ENCODE peak calls at places on chromosomes 13 and 19, in nine cellular contexts. W is colonic mucosa, Q is body of pancreas, E is breast epithelium, T is heart right ventricle, S is OCI-LY7, H is fibroblast of lung, D is neural progenitor cell, F is thoracic aorta. K is an unnamed sample.

GRCh38 chr19:7905298-7905697 is 1.6 kb downstream of the MAP2K7 start:
- DNase-seq in W (no peak), Q (no peak), E (no peak), T (no peak), S (no peak), H (no peak), D (no peak), F (no peak), K (peak)

GRCh38 chr19:41792513-41793413 is 3.6 kb upstream of the CEACAM3 start:
- DNase-seq in W (peak), Q (peak), E (peak), T (peak), S (peak), H (peak), D (peak), F (no peak), K (no peak)

GRCh38 chr19:38812004-38812840 is 523 bp downstream of the LGALS4 start:
- DNase-seq in W (no peak), Q (no peak), E (no peak), T (no peak), S (no peak), H (no peak), D (no peak), F (no peak), K (peak)

GRCh38 chr19:31312004-31312403 is 37.2 kb downstream of the TSHZ3 start:
- DNase-seq in W (no peak), Q (peak), E (no peak), T (peak), S (no peak), H (peak), D (no peak), F (no peak), K (peak)

GRCh38 chr13:29743229-29743786 is 107.1 kb downstream of the UBL3 start:
- DNase-seq in W (no peak), Q (peak), E (peak), T (peak), S (no peak), H (peak), D (peak), F (no peak), K (no peak)

GRCh38 chr19:33440241-33440640 is 66.7 kb downstream of the CEBPG start:
- DNase-seq in W (no peak), Q (no peak), E (no peak), T (no peak), S (no peak), H (no peak), D (no peak), F (no peak), K (peak)

GRCh38 chr13:110410906-110411305 is 103.8 kb downstream of the COL4A2 start:
- DNase-seq in W (no peak), Q (no peak), E (peak), T (peak), S (no peak), H (no peak), D (no peak), F (no peak), K (no peak)

GRCh38 chr13:73286177-73286576 is 227.4 kb downstream of the KLF5 start:
- DNase-seq in W (no peak), Q (no peak), E (no peak), T (no peak), S (no peak), H (no peak), D (no peak), F (no peak), K (no peak)

GRCh38 chr19:8811315-8812172 is 20.6 kb downstream of the ZNF558 start:
- DNase-seq in W (no peak), Q (no peak), E (no peak), T (no peak), S (no peak), H (peak), D (no peak), F (no peak), K (no peak)

GRCh38 chr19:18768997-18769891 is 21.9 kb downstream of the COMP start:
- DNase-seq in W (no peak), Q (no peak), E (no peak), T (no peak), S (no peak), H (no peak), D (no peak), F (no peak), K (peak)

GRCh38 chr13:74575729-74576125 is 441.5 kb upstream of the KLF12 start:
- DNase-seq in W (peak), Q (peak), E (no peak), T (peak), S (no peak), H (peak), D (peak), F (peak), K (peak)

GRCh38 chr13:102817907-102818306 is 19.0 kb downstream of the BIVM start:
- DNase-seq in W (no peak), Q (no peak), E (no peak), T (no peak), S (no peak), H (no peak), D (no peak), F (no peak), K (peak)

GRCh38 chr13:99446242-99446641 is 55.0 kb upstream of the TM9SF2 start:
- DNase-seq in W (no peak), Q (no peak), E (no peak), T (no peak), S (no peak), H (no peak), D (no peak), F (no peak), K (no peak)

GRCh38 chr13:79285159-79285558 is 120.9 kb downstream of the RBM26 start:
- DNase-seq in W (no peak), Q (no peak), E (no peak), T (no peak), S (no peak), H (no peak), D (no peak), F (no peak), K (no peak)

GRCh38 chr13:40235160-40235796 is 431.2 kb downstream of the FOXO1 start:
- DNase-seq in W (no peak), Q (no peak), E (no peak), T (no peak), S (no peak), H (peak), D (no peak), F (no peak), K (no peak)

GRCh38 chr13:28423010-28423409 is 71.9 kb downstream of the FLT1 start:
- DNase-seq in W (peak), Q (peak), E (no peak), T (peak), S (peak), H (no peak), D (no peak), F (no peak), K (no peak)

GRCh38 chr19:7970716-7971448 is 27.4 kb upstream of the TIMM44 start:
- DNase-seq in W (peak), Q (no peak), E (no peak), T (no peak), S (peak), H (peak), D (peak), F (no peak), K (peak)

GRCh38 chr19:19628499-19629134 is 597 bp upstream of the LPAR2 start:
- DNase-seq in W (peak), Q (peak), E (peak), T (no peak), S (no peak), H (peak), D (peak), F (no peak), K (peak)

GRCh38 chr19:15923702-15924101 is 10.6 kb downstream of the CYP4F11 start:
- DNase-seq in W (peak), Q (no peak), E (no peak), T (no peak), S (no peak), H (no peak), D (no peak), F (no peak), K (no peak)

GRCh38 chr13:38862443-38862842 is 128.2 kb downstream of the STOML3 start:
- DNase-seq in W (no peak), Q (no peak), E (no peak), T (no peak), S (no peak), H (no peak), D (no peak), F (no peak), K (no peak)

GRCh38 chr13:114090476-114090875 is 41.9 kb downstream of the RASA3 start:
- DNase-seq in W (no peak), Q (no peak), E (no peak), T (no peak), S (no peak), H (no peak), D (no peak), F (no peak), K (no peak)

GRCh38 chr13:105627270-105627669 is 908.2 kb downstream of the EFNB2 start:
- DNase-seq in W (no peak), Q (no peak), E (no peak), T (no peak), S (no peak), H (peak), D (no peak), F (no peak), K (peak)

GRCh38 chr13:103351035-103351828 is 285.0 kb upstream of the SLC10A2 start:
- DNase-seq in W (no peak), Q (peak), E (no peak), T (peak), S (no peak), H (peak), D (peak), F (no peak), K (no peak)

GRCh38 chr13:41244555-41244954 is 18.8 kb downstream of the MTRF1 start:
- DNase-seq in W (no peak), Q (no peak), E (no peak), T (no peak), S (no peak), H (peak), D (no peak), F (no peak), K (no peak)

GRCh38 chr13:27783111-27783510 is 9.2 kb upstream of the GSX1 start:
- DNase-seq in W (no peak), Q (peak), E (no peak), T (no peak), S (no peak), H (peak), D (peak), F (no peak), K (no peak)

GRCh38 chr13:113937497-113938140 is 36.3 kb downstream of the C13orf46 start:
- DNase-seq in W (no peak), Q (no peak), E (no peak), T (no peak), S (no peak), H (no peak), D (no peak), F (no peak), K (peak)

GRCh38 chr19:56105090-56105701 is 15.9 kb downstream of the ZNF787 start:
- DNase-seq in W (peak), Q (peak), E (peak), T (peak), S (no peak), H (peak), D (peak), F (peak), K (peak)

GRCh38 chr13:51729853-51730553 is 74.0 kb downstream of the DHRS12 start:
- DNase-seq in W (no peak), Q (peak), E (peak), T (no peak), S (no peak), H (peak), D (no peak), F (peak), K (no peak)

GRCh38 chr19:3547301-3547731 is 8.3 kb downstream of the TEKTIP1 start:
- DNase-seq in W (no peak), Q (no peak), E (no peak), T (no peak), S (peak), H (no peak), D (peak), F (no peak), K (peak)

DNA sequence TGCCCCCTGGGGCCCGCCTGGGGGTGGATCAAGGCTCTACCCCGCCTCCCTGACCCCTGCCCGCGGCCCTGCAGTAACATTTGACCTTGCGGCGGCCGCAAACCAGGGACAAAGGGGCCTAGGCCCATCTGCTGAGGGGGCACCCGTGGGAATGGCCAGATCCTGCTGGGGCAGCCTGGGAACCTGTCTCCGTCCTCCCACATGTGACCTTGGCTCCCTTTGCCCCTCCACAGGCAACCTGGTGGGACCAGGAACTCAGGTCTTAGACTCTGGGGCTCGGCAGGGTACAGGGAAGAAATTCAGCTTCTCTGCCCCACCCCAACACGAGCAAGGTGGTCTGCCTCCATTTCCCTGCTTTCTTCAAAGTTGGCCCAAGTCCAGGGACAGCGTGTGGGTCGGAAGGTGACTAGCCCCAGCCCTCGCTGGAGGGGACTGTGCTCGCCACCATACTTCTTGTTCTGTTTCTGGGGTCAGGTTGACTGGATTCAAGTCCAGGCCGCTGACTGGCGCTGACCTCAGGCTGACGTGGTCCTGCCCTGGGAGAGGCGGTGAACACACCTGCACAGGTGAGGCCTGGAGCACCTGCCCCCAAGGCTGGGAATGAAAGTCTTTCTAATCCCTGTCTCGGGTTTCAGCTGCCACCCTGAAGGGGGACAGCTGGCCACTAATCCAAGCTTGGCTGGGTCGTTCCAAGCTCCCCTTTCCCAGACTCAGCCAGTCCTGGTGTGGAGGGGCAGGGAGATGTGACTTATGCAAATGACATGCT is 2.5 kb upstream of the NR2F6 start:
- DNase-seq in W (peak), Q (peak), E (no peak), T (no peak), S (no peak), H (no peak), D (peak), F (no peak), K (peak)
- H3K27ac ChIP-seq in W (peak), Q (peak), E (no peak), T (peak), S (no peak), H (no peak), D (no peak), F (no peak), K (no peak)

DNA sequence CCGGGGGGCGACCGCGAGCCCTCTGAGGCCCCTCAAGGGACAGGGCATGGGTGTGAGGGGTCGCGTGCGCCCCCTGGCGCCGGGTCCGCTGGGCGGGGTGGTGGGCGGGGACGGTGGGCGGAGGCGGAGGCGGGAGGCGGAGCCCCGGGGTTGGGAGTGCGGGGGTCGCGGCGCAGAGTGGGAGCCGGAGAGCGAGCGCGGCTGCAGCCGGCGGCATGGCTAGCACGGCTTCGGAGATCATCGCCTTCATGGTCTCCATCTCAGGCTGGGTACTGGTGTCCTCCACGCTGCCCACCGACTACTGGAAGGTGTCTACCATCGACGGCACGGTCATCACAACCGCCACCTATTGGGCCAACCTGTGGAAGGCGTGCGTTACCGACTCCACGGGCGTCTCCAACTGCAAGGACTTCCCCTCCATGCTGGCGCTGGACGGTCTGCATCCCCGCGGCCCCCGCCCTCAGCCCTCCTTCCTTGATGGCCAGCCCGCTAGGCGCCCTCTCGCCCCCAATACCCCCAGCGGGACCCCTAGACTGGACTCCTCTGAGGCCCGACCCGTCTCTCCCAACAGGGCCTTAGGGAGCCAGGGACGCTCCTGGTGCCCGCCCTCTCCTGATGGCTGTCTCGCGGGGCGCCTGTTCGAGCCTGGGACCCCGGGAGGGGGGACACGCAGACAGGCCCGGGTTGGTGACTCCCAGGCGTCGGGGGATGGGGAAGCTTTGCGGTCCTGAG is at the start of gene CLDN10:
- DNase-seq in W (peak), Q (peak), E (no peak), T (no peak), S (no peak), H (no peak), D (peak), F (no peak), K (peak)
- H3K4me3 ChIP-seq in W (peak), Q (peak), E (no peak), T (peak), S (no peak), H (no peak), D (peak), F (peak), K (no peak)

GRCh38 chr19:46730187-46730586 is 13.3 kb upstream of the PRKD2 start:
- DNase-seq in W (no peak), Q (no peak), E (no peak), T (no peak), S (no peak), H (no peak), D (no peak), F (no peak), K (no peak)

GRCh38 chr19:46731584-46731983 is 14.3 kb upstream of the FKRP start:
- DNase-seq in W (no peak), Q (peak), E (no peak), T (no peak), S (no peak), H (no peak), D (no peak), F (no peak), K (no peak)

GRCh38 chr19:46731007-46731501 is 14.1 kb upstream of the PRKD2 start:
- DNase-seq in W (no peak), Q (peak), E (no peak), T (no peak), S (no peak), H (peak), D (no peak), F (no peak), K (peak)

GRCh38 chr19:46729696-46730095 is 12.8 kb upstream of the PRKD2 start:
- DNase-seq in W (no peak), Q (no peak), E (no peak), T (no peak), S (no peak), H (no peak), D (no peak), F (no peak), K (no peak)

GRCh38 chr19:46730595-46730994 is 13.7 kb upstream of the PRKD2 start:
- DNase-seq in W (no peak), Q (no peak), E (no peak), T (no peak), S (no peak), H (no peak), D (no peak), F (no peak), K (no peak)
- H3K27ac ChIP-seq in W (no peak), Q (no peak), E (peak), T (no peak), S (no peak), H (peak), D (no peak), F (no peak), K (peak)

GRCh38 chr19:47470447-47471195 is 1.1 kb downstream of the SLC8A2 start:
- DNase-seq in W (no peak), Q (no peak), E (no peak), T (no peak), S (no peak), H (no peak), D (no peak), F (no peak), K (peak)
- H3K4me3 ChIP-seq in W (no peak), Q (no peak), E (no peak), T (no peak), S (no peak), H (no peak), D (peak), F (no peak), K (no peak)

K was measured in osteoblast.